ENCODE peak calls at places on chromosomes 16 and 17, in seven cellular contexts. Z, O, K, H, T, I and V are unnamed samples.

GRCh38 chr17:68792042-68792685 is 163.0 kb downstream of the ABCA8 start:
- DNase-seq in I (no peak), H (no peak), Z (no peak), O (no peak), T (no peak), K (peak), V (no peak)

GRCh38 chr17:36535669-36536081 is 888 bp downstream of the PIGW start:
- DNase-seq in O (no peak), T (no peak), I (no peak), K (no peak), H (no peak), Z (no peak), V (no peak)

GRCh38 chr16:31118223-31119155 is 1.0 kb downstream of the KAT8 start:
- DNase-seq in I (no peak), O (no peak), H (no peak), K (peak), T (no peak), Z (no peak), V (no peak)

GRCh38 chr17:50182783-50183438 is 17.1 kb downstream of the SGCA start:
- DNase-seq in Z (no peak), O (no peak), T (no peak), H (no peak), I (no peak), K (peak), V (no peak)

GRCh38 chr16:85757341-85757822 is 6.5 kb upstream of the C16orf74 start:
- DNase-seq in O (no peak), Z (no peak), H (no peak), K (peak), I (no peak), T (no peak), V (no peak)

GRCh38 chr17:61247438-61247837 is 152.2 kb upstream of the TBX2 start:
- DNase-seq in H (no peak), K (no peak), T (no peak), O (no peak), I (no peak), Z (peak), V (no peak)

GRCh38 chr16:8258523-8258922 is 331.8 kb downstream of the TMEM114 start:
- DNase-seq in I (no peak), K (no peak), H (peak), Z (no peak), T (no peak), O (no peak), V (no peak)

GRCh38 chr17:1711804-1712203 is 1.6 kb upstream of the TLCD2 start:
- DNase-seq in Z (no peak), O (no peak), K (no peak), H (no peak), T (no peak), I (no peak), V (no peak)

GRCh38 chr16:82470506-82471196 is 156.1 kb upstream of the CDH13 start:
- DNase-seq in I (no peak), Z (no peak), H (no peak), T (no peak), O (no peak), K (no peak), V (no peak)

GRCh38 chr17:28421775-28422305 is 15.8 kb upstream of the SLC46A1 start:
- DNase-seq in I (no peak), H (no peak), K (no peak), T (no peak), O (no peak), Z (no peak), V (no peak)

GRCh38 chr17:1420981-1421380 is 21.0 kb upstream of the YWHAE start:
- DNase-seq in K (no peak), H (no peak), I (no peak), T (no peak), O (no peak), Z (no peak), V (no peak)

GRCh38 chr17:78600181-78600651 is 23.0 kb upstream of the DNAH17 start:
- DNase-seq in T (no peak), O (no peak), Z (peak), H (no peak), I (no peak), K (peak), V (no peak)